ENCODE peak calls at places on chromosomes 4 and X, in five cellular contexts. One of them, this sample, is unnamed.

GRCh38 chr4:4559596-4559995 is 17.7 kb upstream of the STX18 start:
- DNase-seq in stimulated activated CD4-positive, alpha-beta T cell treated with anti-CD3 and anti-CD28 coated beads, Interleukin-4, amount 100 ng/mL, for 24 hours: no peak
- DNase-seq in RPMI8226: no peak
- DNase-seq in foreskin fibroblast: no peak
- DNase-seq in neural crest cell: no peak
- DNase-seq in this sample: no peak

GRCh38 chrX:133258481-133258880 is 40.3 kb upstream of the TFDP3 start:
- DNase-seq in stimulated activated CD4-positive, alpha-beta T cell treated with anti-CD3 and anti-CD28 coated beads, Interleukin-4, amount 100 ng/mL, for 24 hours: no peak
- DNase-seq in RPMI8226: no peak
- DNase-seq in foreskin fibroblast: no peak
- DNase-seq in neural crest cell: no peak
- DNase-seq in this sample: no peak

GRCh38 chrX:10974920-10975319 is 136.2 kb upstream of the HCCS start:
- DNase-seq in stimulated activated CD4-positive, alpha-beta T cell treated with anti-CD3 and anti-CD28 coated beads, Interleukin-4, amount 100 ng/mL, for 24 hours: no peak
- DNase-seq in RPMI8226: no peak
- DNase-seq in foreskin fibroblast: no peak
- DNase-seq in neural crest cell: no peak
- DNase-seq in this sample: no peak

GRCh38 chr4:184028571-184028996 is 123.5 kb downstream of the STOX2 start:
- DNase-seq in stimulated activated CD4-positive, alpha-beta T cell treated with anti-CD3 and anti-CD28 coated beads, Interleukin-4, amount 100 ng/mL, for 24 hours: peak; percentile 6
- DNase-seq in RPMI8226: peak; percentile 8
- DNase-seq in foreskin fibroblast: no peak
- DNase-seq in neural crest cell: no peak
- DNase-seq in this sample: no peak

GRCh38 chr4:56910172-56910967 is 2.7 kb downstream of the REST start:
- DNase-seq in stimulated activated CD4-positive, alpha-beta T cell treated with anti-CD3 and anti-CD28 coated beads, Interleukin-4, amount 100 ng/mL, for 24 hours: no peak
- DNase-seq in RPMI8226: peak; percentile 16
- DNase-seq in foreskin fibroblast: no peak
- DNase-seq in neural crest cell: no peak
- DNase-seq in this sample: no peak

GRCh38 chr4:40515037-40515397 is 114.6 kb downstream of the RBM47 start:
- DNase-seq in stimulated activated CD4-positive, alpha-beta T cell treated with anti-CD3 and anti-CD28 coated beads, Interleukin-4, amount 100 ng/mL, for 24 hours: no peak
- DNase-seq in RPMI8226: no peak
- DNase-seq in foreskin fibroblast: no peak
- DNase-seq in neural crest cell: no peak
- DNase-seq in this sample: no peak

GRCh38 chr4:91527056-91527455 is 776.7 kb upstream of the GRID2 start:
- DNase-seq in stimulated activated CD4-positive, alpha-beta T cell treated with anti-CD3 and anti-CD28 coated beads, Interleukin-4, amount 100 ng/mL, for 24 hours: no peak
- DNase-seq in RPMI8226: no peak
- DNase-seq in foreskin fibroblast: no peak
- DNase-seq in neural crest cell: no peak
- DNase-seq in this sample: no peak

GRCh38 chr4:74631338-74631737 is 163.0 kb downstream of the BTC start:
- DNase-seq in stimulated activated CD4-positive, alpha-beta T cell treated with anti-CD3 and anti-CD28 coated beads, Interleukin-4, amount 100 ng/mL, for 24 hours: no peak
- DNase-seq in RPMI8226: no peak
- DNase-seq in foreskin fibroblast: peak; percentile 29
- DNase-seq in neural crest cell: no peak
- DNase-seq in this sample: no peak

GRCh38 chr4:77021614-77022089 is 54.1 kb downstream of the CCNI start:
- DNase-seq in stimulated activated CD4-positive, alpha-beta T cell treated with anti-CD3 and anti-CD28 coated beads, Interleukin-4, amount 100 ng/mL, for 24 hours: no peak
- DNase-seq in RPMI8226: no peak
- DNase-seq in foreskin fibroblast: peak; percentile 79
- DNase-seq in neural crest cell: no peak
- DNase-seq in this sample: no peak

GRCh38 chr4:125639182-125639621 is 324.4 kb downstream of the FAT4 start:
- DNase-seq in stimulated activated CD4-positive, alpha-beta T cell treated with anti-CD3 and anti-CD28 coated beads, Interleukin-4, amount 100 ng/mL, for 24 hours: no peak
- DNase-seq in RPMI8226: peak; percentile 20
- DNase-seq in foreskin fibroblast: peak; percentile 42
- DNase-seq in neural crest cell: no peak
- DNase-seq in this sample: no peak

GRCh38 chr4:120466429-120466828 is 399.8 kb upstream of the MAD2L1 start:
- DNase-seq in stimulated activated CD4-positive, alpha-beta T cell treated with anti-CD3 and anti-CD28 coated beads, Interleukin-4, amount 100 ng/mL, for 24 hours: no peak
- DNase-seq in RPMI8226: no peak
- DNase-seq in foreskin fibroblast: no peak
- DNase-seq in neural crest cell: no peak
- DNase-seq in this sample: no peak

GRCh38 chr4:184647391-184648101 is 1.7 kb downstream of the CASP3 start:
- DNase-seq in stimulated activated CD4-positive, alpha-beta T cell treated with anti-CD3 and anti-CD28 coated beads, Interleukin-4, amount 100 ng/mL, for 24 hours: no peak
- DNase-seq in RPMI8226: peak; percentile 4
- DNase-seq in foreskin fibroblast: no peak
- DNase-seq in neural crest cell: no peak
- DNase-seq in this sample: no peak

GRCh38 chr4:555566-556275 is 20.4 kb downstream of the TMEM271 start:
- DNase-seq in stimulated activated CD4-positive, alpha-beta T cell treated with anti-CD3 and anti-CD28 coated beads, Interleukin-4, amount 100 ng/mL, for 24 hours: no peak
- DNase-seq in RPMI8226: no peak
- DNase-seq in foreskin fibroblast: no peak
- DNase-seq in neural crest cell: no peak
- DNase-seq in this sample: no peak

GRCh38 chr4:24805566-24805965 is 10.2 kb downstream of the SOD3 start:
- DNase-seq in stimulated activated CD4-positive, alpha-beta T cell treated with anti-CD3 and anti-CD28 coated beads, Interleukin-4, amount 100 ng/mL, for 24 hours: no peak
- DNase-seq in RPMI8226: no peak
- DNase-seq in foreskin fibroblast: no peak
- DNase-seq in neural crest cell: no peak
- DNase-seq in this sample: no peak

GRCh38 chr4:183658362-183659028 is 490 bp downstream of the RWDD4 start:
- DNase-seq in stimulated activated CD4-positive, alpha-beta T cell treated with anti-CD3 and anti-CD28 coated beads, Interleukin-4, amount 100 ng/mL, for 24 hours: peak; percentile 8
- DNase-seq in RPMI8226: peak; percentile 10
- DNase-seq in foreskin fibroblast: no peak
- DNase-seq in neural crest cell: peak; percentile 14
- DNase-seq in this sample: no peak

GRCh38 chr4:149048451-149049143 is 606.4 kb upstream of the NR3C2 start:
- DNase-seq in stimulated activated CD4-positive, alpha-beta T cell treated with anti-CD3 and anti-CD28 coated beads, Interleukin-4, amount 100 ng/mL, for 24 hours: no peak
- DNase-seq in RPMI8226: no peak
- DNase-seq in foreskin fibroblast: no peak
- DNase-seq in neural crest cell: no peak
- DNase-seq in this sample: no peak

GRCh38 chrX:11932423-11932822 is 174.4 kb downstream of the MSL3 start:
- DNase-seq in stimulated activated CD4-positive, alpha-beta T cell treated with anti-CD3 and anti-CD28 coated beads, Interleukin-4, amount 100 ng/mL, for 24 hours: no peak
- DNase-seq in RPMI8226: no peak
- DNase-seq in foreskin fibroblast: no peak
- DNase-seq in neural crest cell: no peak
- DNase-seq in this sample: no peak

GRCh38 chr4:100721077-100721476 is 203.3 kb upstream of the EMCN start:
- DNase-seq in stimulated activated CD4-positive, alpha-beta T cell treated with anti-CD3 and anti-CD28 coated beads, Interleukin-4, amount 100 ng/mL, for 24 hours: no peak
- DNase-seq in RPMI8226: no peak
- DNase-seq in foreskin fibroblast: no peak
- DNase-seq in neural crest cell: no peak
- DNase-seq in this sample: no peak

GRCh38 chr4:175325230-175325629 is 407.1 kb downstream of the ADAM29 start:
- DNase-seq in stimulated activated CD4-positive, alpha-beta T cell treated with anti-CD3 and anti-CD28 coated beads, Interleukin-4, amount 100 ng/mL, for 24 hours: no peak
- DNase-seq in RPMI8226: no peak
- DNase-seq in foreskin fibroblast: no peak
- DNase-seq in neural crest cell: no peak
- DNase-seq in this sample: no peak

GRCh38 chrX:81489987-81490386 is 288.1 kb downstream of the SH3BGRL start:
- DNase-seq in stimulated activated CD4-positive, alpha-beta T cell treated with anti-CD3 and anti-CD28 coated beads, Interleukin-4, amount 100 ng/mL, for 24 hours: no peak
- DNase-seq in RPMI8226: peak; percentile 14
- DNase-seq in foreskin fibroblast: no peak
- DNase-seq in neural crest cell: no peak
- DNase-seq in this sample: no peak

GRCh38 chr4:94516067-94516466 is 64.3 kb downstream of the PDLIM5 start:
- DNase-seq in stimulated activated CD4-positive, alpha-beta T cell treated with anti-CD3 and anti-CD28 coated beads, Interleukin-4, amount 100 ng/mL, for 24 hours: no peak
- DNase-seq in RPMI8226: no peak
- DNase-seq in foreskin fibroblast: peak; percentile 68
- DNase-seq in neural crest cell: no peak
- DNase-seq in this sample: no peak

GRCh38 chr4:20249333-20249732 is 2.4 kb upstream of the SLIT2 start:
- DNase-seq in stimulated activated CD4-positive, alpha-beta T cell treated with anti-CD3 and anti-CD28 coated beads, Interleukin-4, amount 100 ng/mL, for 24 hours: no peak
- DNase-seq in RPMI8226: no peak
- DNase-seq in foreskin fibroblast: peak; percentile 67
- DNase-seq in neural crest cell: no peak
- DNase-seq in this sample: no peak

GRCh38 chr4:86108834-86109233 is 251.0 kb downstream of the MAPK10 start:
- DNase-seq in stimulated activated CD4-positive, alpha-beta T cell treated with anti-CD3 and anti-CD28 coated beads, Interleukin-4, amount 100 ng/mL, for 24 hours: no peak
- DNase-seq in RPMI8226: no peak
- DNase-seq in foreskin fibroblast: no peak
- DNase-seq in neural crest cell: no peak
- DNase-seq in this sample: no peak

GRCh38 chr4:25280210-25280609 is 32.4 kb upstream of the ZCCHC4 start:
- DNase-seq in stimulated activated CD4-positive, alpha-beta T cell treated with anti-CD3 and anti-CD28 coated beads, Interleukin-4, amount 100 ng/mL, for 24 hours: no peak
- DNase-seq in RPMI8226: no peak
- DNase-seq in foreskin fibroblast: no peak
- DNase-seq in neural crest cell: no peak
- DNase-seq in this sample: no peak

GRCh38 chr4:176735300-176735699 is 57.4 kb downstream of the VEGFC start:
- DNase-seq in stimulated activated CD4-positive, alpha-beta T cell treated with anti-CD3 and anti-CD28 coated beads, Interleukin-4, amount 100 ng/mL, for 24 hours: no peak
- DNase-seq in RPMI8226: no peak
- DNase-seq in foreskin fibroblast: peak; percentile 59
- DNase-seq in neural crest cell: no peak
- DNase-seq in this sample: no peak

GRCh38 chr4:39435875-39436563 is 22.7 kb downstream of the RPL9 start:
- DNase-seq in stimulated activated CD4-positive, alpha-beta T cell treated with anti-CD3 and anti-CD28 coated beads, Interleukin-4, amount 100 ng/mL, for 24 hours: no peak
- DNase-seq in RPMI8226: no peak
- DNase-seq in foreskin fibroblast: no peak
- DNase-seq in neural crest cell: no peak
- DNase-seq in this sample: no peak

GRCh38 chr4:84708406-84709135 is 125.6 kb downstream of the CDS1 start:
- DNase-seq in stimulated activated CD4-positive, alpha-beta T cell treated with anti-CD3 and anti-CD28 coated beads, Interleukin-4, amount 100 ng/mL, for 24 hours: no peak
- DNase-seq in RPMI8226: no peak
- DNase-seq in foreskin fibroblast: no peak
- DNase-seq in neural crest cell: no peak
- DNase-seq in this sample: no peak

GRCh38 chrX:131729295-131729694 is 185.4 kb downstream of the OR13H1 start:
- DNase-seq in stimulated activated CD4-positive, alpha-beta T cell treated with anti-CD3 and anti-CD28 coated beads, Interleukin-4, amount 100 ng/mL, for 24 hours: no peak
- DNase-seq in RPMI8226: no peak
- DNase-seq in foreskin fibroblast: no peak
- DNase-seq in neural crest cell: no peak
- DNase-seq in this sample: no peak

GRCh38 chrX:15653961-15654360 is 10.6 kb downstream of the CLTRN start:
- DNase-seq in stimulated activated CD4-positive, alpha-beta T cell treated with anti-CD3 and anti-CD28 coated beads, Interleukin-4, amount 100 ng/mL, for 24 hours: no peak
- DNase-seq in RPMI8226: no peak
- DNase-seq in foreskin fibroblast: no peak
- DNase-seq in neural crest cell: no peak
- DNase-seq in this sample: no peak

GRCh38 chr4:151031831-151032605 is 16.9 kb upstream of the LRBA start:
- DNase-seq in stimulated activated CD4-positive, alpha-beta T cell treated with anti-CD3 and anti-CD28 coated beads, Interleukin-4, amount 100 ng/mL, for 24 hours: peak; percentile 42
- DNase-seq in RPMI8226: no peak
- DNase-seq in foreskin fibroblast: peak; percentile 38
- DNase-seq in neural crest cell: no peak
- DNase-seq in this sample: no peak

GRCh38 chr4:151674804-151675290 is 86.0 kb downstream of the GATB start:
- DNase-seq in stimulated activated CD4-positive, alpha-beta T cell treated with anti-CD3 and anti-CD28 coated beads, Interleukin-4, amount 100 ng/mL, for 24 hours: no peak
- DNase-seq in RPMI8226: no peak
- DNase-seq in foreskin fibroblast: no peak
- DNase-seq in neural crest cell: peak; percentile 9
- DNase-seq in this sample: no peak

GRCh38 chr4:4753643-4754042 is 105.8 kb upstream of the MSX1 start:
- DNase-seq in stimulated activated CD4-positive, alpha-beta T cell treated with anti-CD3 and anti-CD28 coated beads, Interleukin-4, amount 100 ng/mL, for 24 hours: no peak
- DNase-seq in RPMI8226: no peak
- DNase-seq in foreskin fibroblast: no peak
- DNase-seq in neural crest cell: no peak
- DNase-seq in this sample: no peak

GRCh38 chr4:15234101-15234500 is 193.7 kb upstream of the C1QTNF7 start:
- DNase-seq in stimulated activated CD4-positive, alpha-beta T cell treated with anti-CD3 and anti-CD28 coated beads, Interleukin-4, amount 100 ng/mL, for 24 hours: no peak
- DNase-seq in RPMI8226: no peak
- DNase-seq in foreskin fibroblast: peak; percentile 91
- DNase-seq in neural crest cell: no peak
- DNase-seq in this sample: no peak

GRCh38 chr4:176782794-176783193 is 9.9 kb downstream of the VEGFC start:
- DNase-seq in stimulated activated CD4-positive, alpha-beta T cell treated with anti-CD3 and anti-CD28 coated beads, Interleukin-4, amount 100 ng/mL, for 24 hours: no peak
- DNase-seq in RPMI8226: no peak
- DNase-seq in foreskin fibroblast: no peak
- DNase-seq in neural crest cell: no peak
- DNase-seq in this sample: no peak

GRCh38 chrX:3161686-3162085 is 120.4 kb downstream of the ARSF start:
- DNase-seq in stimulated activated CD4-positive, alpha-beta T cell treated with anti-CD3 and anti-CD28 coated beads, Interleukin-4, amount 100 ng/mL, for 24 hours: no peak
- DNase-seq in RPMI8226: no peak
- DNase-seq in foreskin fibroblast: no peak
- DNase-seq in neural crest cell: no peak
- DNase-seq in this sample: no peak

GRCh38 chr4:3786196-3786869 is 20.1 kb downstream of the ADRA2C start:
- DNase-seq in stimulated activated CD4-positive, alpha-beta T cell treated with anti-CD3 and anti-CD28 coated beads, Interleukin-4, amount 100 ng/mL, for 24 hours: no peak
- DNase-seq in RPMI8226: peak; percentile 25
- DNase-seq in foreskin fibroblast: no peak
- DNase-seq in neural crest cell: no peak
- DNase-seq in this sample: no peak

GRCh38 chr4:8319731-8320385 is 50.3 kb downstream of the HTRA3 start:
- DNase-seq in stimulated activated CD4-positive, alpha-beta T cell treated with anti-CD3 and anti-CD28 coated beads, Interleukin-4, amount 100 ng/mL, for 24 hours: no peak
- DNase-seq in RPMI8226: no peak
- DNase-seq in foreskin fibroblast: no peak
- DNase-seq in neural crest cell: no peak
- DNase-seq in this sample: no peak

GRCh38 chr4:83252782-83253405 is 31.7 kb downstream of the COQ2 start:
- DNase-seq in stimulated activated CD4-positive, alpha-beta T cell treated with anti-CD3 and anti-CD28 coated beads, Interleukin-4, amount 100 ng/mL, for 24 hours: peak; percentile 72
- DNase-seq in RPMI8226: peak; percentile 82
- DNase-seq in foreskin fibroblast: peak; percentile 57
- DNase-seq in neural crest cell: peak; percentile 48
- DNase-seq in this sample: peak; percentile 65

This sample was measured in NCI-H1436.